ENCODE peak calls at places on chromosome 5, in nine cellular contexts. E is neural progenitor cell; C is H7; U is occipital lobe; M is RPMI7951; G is fibroblast of mammary gland; T is neural crest cell; P is upper lobe of left lung; X is activated naive CD8-positive, alpha-beta T cell treated with anti-CD3 and anti-CD28 coated beads, Interleukin-2, amount 50 U/mL, for 16 hours. D is an unnamed sample.

GRCh38 chr5:9775339-9775738 is 145.2 kb upstream of the TAS2R1 start:
- DNase-seq in T (no peak), C (no peak), U (no peak), G (peak), M (peak), X (no peak), E (no peak), P (no peak), D (no peak)

GRCh38 chr5:74409166-74409706 is 231.3 kb downstream of the ENC1 start:
- DNase-seq in E (no peak), G (no peak), T (no peak), X (no peak), U (no peak), M (no peak), P (no peak), C (no peak), D (no peak)

GRCh38 chr5:126483156-126483555 is 59.9 kb downstream of the GRAMD2B start:
- DNase-seq in T (no peak), E (no peak), X (no peak), C (no peak), U (no peak), P (no peak), M (peak), G (peak), D (peak)

GRCh38 chr5:91243859-91244258 is 139.3 kb downstream of the ARRDC3 start:
- DNase-seq in G (no peak), P (no peak), E (no peak), C (no peak), U (no peak), T (no peak), X (no peak), M (no peak), D (no peak)

GRCh38 chr5:65395526-65396155 is 86.1 kb downstream of the ADAMTS6 start:
- DNase-seq in C (no peak), U (no peak), X (no peak), G (peak), M (no peak), E (no peak), T (no peak), P (no peak), D (peak)

GRCh38 chr5:98428806-98429205 is 344.7 kb upstream of the RGMB start:
- DNase-seq in E (no peak), X (no peak), T (no peak), U (no peak), C (no peak), M (peak), P (no peak), G (peak), D (peak)

GRCh38 chr5:154520861-154521453 is 42.9 kb upstream of the HAND1 start:
- DNase-seq in U (no peak), P (no peak), X (no peak), M (no peak), G (no peak), T (peak), E (peak), C (peak), D (no peak)

GRCh38 chr5:34511481-34511880 is 144.6 kb upstream of the RAI14 start:
- DNase-seq in M (no peak), X (no peak), T (no peak), P (no peak), E (no peak), C (no peak), G (no peak), U (no peak), D (no peak)

GRCh38 chr5:121273818-121274433 is 577.8 kb upstream of the FTMT start:
- DNase-seq in U (no peak), M (peak), T (no peak), G (peak), C (no peak), E (no peak), X (no peak), P (no peak), D (peak)

GRCh38 chr5:136089804-136090203 is 42.8 kb upstream of the SMAD5 start:
- DNase-seq in M (no peak), T (no peak), C (no peak), G (no peak), P (no peak), X (no peak), U (no peak), E (no peak), D (no peak)

GRCh38 chr5:42399702-42400101 is 23.5 kb upstream of the GHR start:
- DNase-seq in X (no peak), U (no peak), C (no peak), G (no peak), M (no peak), E (no peak), P (no peak), T (no peak), D (no peak)

GRCh38 chr5:177447066-177447610 is 524 bp downstream of the PRR7 start:
- DNase-seq in X (no peak), C (peak), T (peak), E (peak), G (peak), P (no peak), U (peak), M (peak), D (peak)

GRCh38 chr5:137370096-137370495 is 129.0 kb downstream of the SPOCK1 start:
- DNase-seq in C (no peak), M (peak), E (no peak), G (no peak), X (no peak), P (no peak), T (no peak), U (no peak), D (peak)

GRCh38 chr5:92560698-92561361 is 1020.2 kb downstream of the NR2F1-AS1 start:
- DNase-seq in X (no peak), T (no peak), M (peak), E (no peak), P (no peak), U (no peak), C (no peak), G (peak), D (peak)

GRCh38 chr5:90709323-90710148 is 150.9 kb downstream of the ADGRV1 start:
- DNase-seq in U (no peak), E (peak), G (peak), X (no peak), P (no peak), C (peak), M (peak), T (peak), D (peak)

GRCh38 chr5:174734571-174735497 is 10.5 kb downstream of the MSX2 start:
- DNase-seq in C (peak), P (no peak), T (no peak), X (no peak), U (no peak), E (peak), M (no peak), G (no peak), D (no peak)

GRCh38 chr5:154345255-154345952 is 100.4 kb upstream of the SAP30L start:
- DNase-seq in E (no peak), T (no peak), C (no peak), P (no peak), M (no peak), U (no peak), X (no peak), G (no peak), D (no peak)

GRCh38 chr5:178432421-178433272 is 157.5 kb downstream of the COL23A1 start:
- DNase-seq in T (no peak), C (peak), X (no peak), E (no peak), P (no peak), G (no peak), U (no peak), M (no peak), D (no peak)

GRCh38 chr5:116576043-116576713 is 1.6 kb upstream of the SEMA6A start:
- DNase-seq in P (peak), U (peak), E (peak), M (peak), G (peak), T (peak), C (peak), X (no peak), D (peak)

GRCh38 chr5:154543380-154543779 is 65.4 kb upstream of the HAND1 start:
- DNase-seq in C (no peak), G (peak), U (no peak), T (no peak), M (peak), E (no peak), X (no peak), P (no peak), D (peak)

GRCh38 chr5:139845846-139846681 is 50.5 kb downstream of the PSD2 start:
- DNase-seq in M (no peak), P (no peak), X (no peak), C (no peak), G (no peak), U (no peak), E (no peak), T (no peak), D (no peak)

GRCh38 chr5:125595095-125595494 is 828.1 kb upstream of the GRAMD2B start:
- DNase-seq in E (no peak), T (no peak), U (no peak), C (no peak), M (peak), X (no peak), G (no peak), P (no peak), D (peak)

GRCh38 chr5:59187772-59188347 is 605.0 kb downstream of the RAB3C start:
- DNase-seq in U (no peak), E (peak), G (peak), T (no peak), X (no peak), C (no peak), P (no peak), M (no peak), D (peak)

GRCh38 chr5:134003064-134003956 is 1.5 kb downstream of the VDAC1 start:
- DNase-seq in X (peak), T (no peak), U (no peak), G (no peak), C (peak), M (no peak), E (no peak), P (no peak), D (no peak)

GRCh38 chr5:154309361-154309725 is 118.8 kb downstream of the GALNT10 start:
- DNase-seq in C (no peak), P (no peak), M (peak), G (peak), E (no peak), U (no peak), X (no peak), T (no peak), D (peak)

GRCh38 chr5:88883566-88884434 is 816 bp upstream of the MEF2C start:
- DNase-seq in C (peak), E (peak), U (peak), G (peak), M (peak), P (peak), X (no peak), T (peak), D (peak)

GRCh38 chr5:78811121-78811832 is 162.7 kb upstream of the LHFPL2 start:
- DNase-seq in X (no peak), P (no peak), T (no peak), U (no peak), C (no peak), G (peak), E (peak), M (peak), D (no peak)

GRCh38 chr5:10441992-10442435 is 335 bp downstream of the ROPN1L start:
- DNase-seq in C (no peak), T (no peak), G (peak), E (no peak), M (no peak), P (no peak), U (no peak), X (no peak), D (no peak)

GRCh38 chr5:169097374-169097831 is 203.5 kb downstream of the SLIT3 start:
- DNase-seq in C (no peak), M (no peak), G (no peak), T (no peak), P (peak), U (no peak), X (no peak), E (no peak), D (no peak)

GRCh38 chr5:106423109-106423897 is 1247.4 kb downstream of the EFNA5 start:
- DNase-seq in E (peak), P (peak), U (no peak), T (no peak), G (no peak), X (no peak), M (no peak), C (no peak), D (no peak)

GRCh38 chr5:91125916-91126315 is 257.2 kb downstream of the ARRDC3 start:
- DNase-seq in X (no peak), G (no peak), T (no peak), P (no peak), C (no peak), U (no peak), M (no peak), E (no peak), D (no peak)

GRCh38 chr5:87076931-87077330 is 190.8 kb upstream of the RASA1 start:
- DNase-seq in U (no peak), X (no peak), E (no peak), M (peak), C (no peak), T (no peak), P (no peak), G (peak), D (peak)

D was measured in cardiac fibroblast.